ENCODE peak calls at places on chromosomes 11 and 22, in four cellular contexts. K is GM12891, J is K562, T is GM12878. X is an unnamed sample.

GRCh38 chr22:46732041-46732379 is 6.0 kb downstream of the CERK start:
- DNase-seq in K (no peak), J (no peak), T (no peak), X (no peak)

GRCh38 chr22:16609548-16610261 is 17.1 kb upstream of the CCT8L2 start:
- DNase-seq in K (no peak), J (no peak), T (no peak), X (no peak)

GRCh38 chr11:75966546-75967287 is 151.7 kb downstream of the UVRAG start:
- DNase-seq in K (peak), J (no peak), T (no peak), X (no peak)

GRCh38 chr11:10493041-10493663 is 38.1 kb downstream of the AMPD3 start:
- DNase-seq in K (no peak), J (no peak), T (no peak), X (no peak)

GRCh38 chr22:40345801-40346177 is 511 bp upstream of the ADSL start:
- DNase-seq in K (no peak), J (peak), T (no peak), X (peak)

GRCh38 chr22:23302171-23303002 is 122.1 kb downstream of the BCR start:
- DNase-seq in K (no peak), J (peak), T (no peak), X (no peak)

GRCh38 chr22:30408388-30409101 is 11.7 kb downstream of the SEC14L2 start:
- DNase-seq in K (no peak), J (peak), T (no peak), X (no peak)

GRCh38 chr11:45880772-45881570 is 4.5 kb upstream of the MAPK8IP1 start:
- DNase-seq in K (no peak), J (no peak), T (no peak), X (no peak)

GRCh38 chr11:31421840-31422239 is 52.2 kb downstream of the DNAJC24 start:
- DNase-seq in K (no peak), J (no peak), T (no peak), X (no peak)

GRCh38 chr11:59206635-59207034 is 6.1 kb downstream of the MPEG1 start:
- DNase-seq in K (no peak), J (peak), T (no peak), X (no peak)

GRCh38 chr11:65060913-65061408 is 2.6 kb upstream of the NAALADL1 start:
- DNase-seq in K (no peak), J (peak), T (no peak), X (no peak)

GRCh38 chr22:25833676-25834075 is 91.7 kb downstream of the MYO18B start:
- DNase-seq in K (no peak), J (no peak), T (no peak), X (no peak)

GRCh38 chr11:123321641-123322040 is 108.4 kb upstream of the GRAMD1B start:
- DNase-seq in K (no peak), J (no peak), T (no peak), X (no peak)

GRCh38 chr11:107250017-107250416 is 207.6 kb downstream of the CWF19L2 start:
- DNase-seq in K (no peak), J (no peak), T (no peak), X (no peak)

GRCh38 chr22:17779286-17780115 is 5.2 kb upstream of the BID start:
- DNase-seq in K (peak), J (peak), T (peak), X (no peak)

GRCh38 chr11:16179668-16180067 is 176.7 kb downstream of the SOX6 start:
- DNase-seq in K (no peak), J (no peak), T (no peak), X (no peak)

GRCh38 chr22:20205964-20206708 is 55.3 kb upstream of the CCDC188 start:
- DNase-seq in K (peak), J (peak), T (peak), X (peak)

GRCh38 chr11:120248551-120249278 is 8.8 kb downstream of the POU2F3 start:
- DNase-seq in K (no peak), J (no peak), T (peak), X (no peak)

GRCh38 chr11:61477734-61478148 is 30.8 kb upstream of the LRRC10B start:
- DNase-seq in K (peak), J (peak), T (no peak), X (no peak)

GRCh38 chr11:120912504-120912903 is 111.4 kb upstream of the TBCEL start:
- DNase-seq in K (peak), J (peak), T (no peak), X (no peak)

GRCh38 chr11:35598254-35599125 is 19.8 kb upstream of the FJX1 start:
- DNase-seq in K (no peak), J (no peak), T (peak), X (no peak)

GRCh38 chr11:12019867-12020416 is 11.5 kb upstream of the DKK3 start:
- DNase-seq in K (no peak), J (no peak), T (no peak), X (no peak)

GRCh38 chr11:58579192-58580129 is 598 bp downstream of the ZFP91 start:
- DNase-seq in K (peak), J (peak), T (no peak), X (peak)

GRCh38 chr11:32087602-32088001 is 3.3 kb upstream of the RCN1 start:
- DNase-seq in K (no peak), J (no peak), T (no peak), X (no peak)

GRCh38 chr11:14907411-14908213 is 15.6 kb upstream of the CYP2R1 start:
- DNase-seq in K (no peak), J (peak), T (no peak), X (peak)

GRCh38 chr11:100687630-100688395 is 725 bp downstream of the ARHGAP42 start:
- DNase-seq in K (peak), J (peak), T (no peak), X (peak)

GRCh38 chr22:50672471-50673230 is at the start of gene SHANK3:
- DNase-seq in K (no peak), J (peak), T (no peak), X (no peak)

DNA sequence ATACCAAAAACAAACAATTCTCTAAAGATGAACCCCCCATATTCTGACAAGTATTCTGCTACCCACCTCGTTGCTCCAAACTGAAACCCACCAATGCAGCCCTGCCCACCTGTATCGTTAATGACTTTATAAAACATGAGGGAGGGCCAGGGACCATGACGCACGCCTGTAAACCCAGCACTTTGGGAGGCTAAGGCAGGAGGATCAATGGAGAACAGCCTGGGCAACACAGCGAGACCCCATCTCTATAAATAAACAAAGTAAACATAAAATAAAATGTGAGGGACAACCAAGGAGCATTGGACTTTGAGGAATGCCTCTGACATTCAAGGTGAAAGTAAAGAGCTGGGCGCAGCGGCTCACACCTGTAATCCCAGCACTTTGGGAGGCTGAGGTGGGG is 39.8 kb upstream of the ATXN10 start:
- DNase-seq in K (no peak), J (no peak), T (no peak), X (no peak)
- TF ChIP-seq SPI1 in K (no peak), J (no peak), T (no peak), X (no peak)

DNA sequence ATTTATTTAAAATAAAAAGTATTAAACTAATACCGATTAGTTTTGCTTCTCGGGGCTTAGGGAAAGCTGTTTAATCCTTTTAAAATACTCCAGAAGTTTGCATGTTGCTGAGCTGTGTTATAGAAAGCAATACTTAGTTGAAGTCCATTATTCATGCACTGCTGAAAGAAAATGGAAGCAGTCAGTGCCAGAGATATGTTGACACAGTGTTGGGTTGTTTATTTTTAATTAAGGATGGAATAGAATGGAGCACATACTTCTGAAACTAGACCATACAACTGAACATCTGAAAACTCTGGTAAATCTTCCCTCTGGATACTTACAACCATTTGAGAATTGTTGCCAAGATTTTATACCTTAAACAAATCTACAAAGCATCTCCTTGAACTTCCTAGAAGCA is 282.8 kb upstream of the CCDC179 start:
- DNase-seq in K (no peak), J (no peak), T (no peak), X (no peak)
- TF ChIP-seq SPI1 in K (no peak), J (no peak), T (no peak), X (no peak)

DNA sequence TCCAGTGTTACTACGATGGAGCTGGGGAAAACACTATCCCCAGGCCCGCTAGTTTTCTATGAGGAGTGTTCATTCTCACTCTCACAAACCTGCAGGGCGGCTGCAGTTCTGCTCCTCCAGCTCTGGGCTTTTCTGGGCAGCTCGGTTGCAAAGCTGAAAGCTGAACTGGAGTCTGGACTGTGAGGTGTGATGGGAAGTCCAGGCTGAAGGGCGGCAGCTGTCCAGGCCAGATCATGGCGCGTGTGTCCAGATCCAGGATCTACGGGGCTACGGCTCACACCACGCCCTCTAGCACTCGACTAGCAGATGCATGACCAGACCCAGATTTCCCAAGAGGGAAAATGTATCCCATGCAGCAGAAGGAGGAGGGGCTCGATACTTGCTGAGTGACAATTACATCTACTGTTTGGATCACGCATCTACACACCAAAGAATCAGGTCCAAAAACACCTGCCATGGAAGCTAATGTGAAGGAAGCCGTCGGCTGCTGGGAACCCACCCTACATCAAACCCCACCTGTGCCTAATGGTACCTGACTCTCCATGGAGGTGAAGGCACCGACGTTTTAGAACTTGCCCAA is 555.0 kb downstream of the BRD1 start:
- DNase-seq in K (no peak), J (no peak), T (no peak), X (no peak)
- TF ChIP-seq SPI1 in K (no peak), J (no peak), T (no peak), X (no peak)

GRCh38 chr11:8063319-8063718 is 17.7 kb upstream of the TUB start:
- DNase-seq in K (no peak), J (no peak), T (no peak), X (no peak)
- TF ChIP-seq SPI1 in K (no peak), J (no peak), T (no peak), X (no peak)

X was measured in HL-60.